ENCODE peak calls at places on chromosomes 3 and 15, in five cellular contexts. One of them, this sample, is unnamed.

GRCh38 chr3:158731938-158732855 is at the start of gene RARRES1:
- DNase-seq in H9: peak; percentile 55
- DNase-seq in mesendoderm: peak; percentile 43
- DNase-seq in mesenchymal stem cell: peak; percentile 75
- DNase-seq in neuronal stem cell: peak; percentile 42
- DNase-seq in this sample: peak; percentile 62

GRCh38 chr3:151837057-151837456 is 23.1 kb downstream of the AADAC start:
- DNase-seq in mesenchymal stem cell: peak; percentile 82
- DNase-seq in H9: peak; percentile 40
- DNase-seq in neuronal stem cell: peak; percentile 27
- DNase-seq in mesendoderm: peak; percentile 98
- DNase-seq in this sample: peak; percentile 89

GRCh38 chr3:126530171-126531050 is 6.5 kb downstream of the CHST13 start:
- DNase-seq in neuronal stem cell: no peak
- DNase-seq in mesendoderm: no peak
- DNase-seq in mesenchymal stem cell: no peak
- DNase-seq in H9: no peak
- DNase-seq in this sample: no peak

GRCh38 chr15:63019539-63020109 is 22.9 kb upstream of the TPM1 start:
- DNase-seq in mesenchymal stem cell: peak; percentile 78
- DNase-seq in neuronal stem cell: no peak
- DNase-seq in mesendoderm: peak; percentile 65
- DNase-seq in H9: peak; percentile 74
- DNase-seq in this sample: peak; percentile 95

GRCh38 chr15:55588818-55589122 is 625 bp upstream of the PYGO1 start:
- DNase-seq in H9: no peak
- DNase-seq in neuronal stem cell: no peak
- DNase-seq in mesenchymal stem cell: no peak
- DNase-seq in mesendoderm: no peak
- DNase-seq in this sample: no peak

GRCh38 chr3:127043041-127043641 is 60.2 kb downstream of the PLXNA1 start:
- DNase-seq in H9: peak; percentile 62
- DNase-seq in mesenchymal stem cell: no peak
- DNase-seq in neuronal stem cell: no peak
- DNase-seq in mesendoderm: peak; percentile 85
- DNase-seq in this sample: no peak

GRCh38 chr15:38169982-38170381 is 82.7 kb upstream of the SPRED1 start:
- DNase-seq in H9: no peak
- DNase-seq in mesenchymal stem cell: peak; percentile 56
- DNase-seq in neuronal stem cell: no peak
- DNase-seq in mesendoderm: no peak
- DNase-seq in this sample: peak; percentile 16

GRCh38 chr3:68996356-68996995 is 17.0 kb downstream of the EOGT start:
- DNase-seq in neuronal stem cell: no peak
- DNase-seq in mesenchymal stem cell: peak; percentile 45
- DNase-seq in mesendoderm: no peak
- DNase-seq in H9: no peak
- DNase-seq in this sample: peak; percentile 84

GRCh38 chr15:40087991-40088928 is 20.4 kb downstream of the BMF start:
- DNase-seq in neuronal stem cell: no peak
- DNase-seq in mesendoderm: no peak
- DNase-seq in mesenchymal stem cell: peak; percentile 89
- DNase-seq in H9: no peak
- DNase-seq in this sample: no peak

GRCh38 chr15:90868261-90868689 is at the start of gene FURIN:
- DNase-seq in neuronal stem cell: no peak
- DNase-seq in mesenchymal stem cell: no peak
- DNase-seq in H9: no peak
- DNase-seq in mesendoderm: no peak
- DNase-seq in this sample: no peak

GRCh38 chr3:58116161-58116955 is 94.4 kb downstream of the DNASE1L3 start:
- DNase-seq in H9: no peak
- DNase-seq in mesenchymal stem cell: no peak
- DNase-seq in mesendoderm: no peak
- DNase-seq in neuronal stem cell: no peak
- DNase-seq in this sample: no peak

GRCh38 chr3:150094150-150094932 is 123.6 kb upstream of the PFN2 start:
- DNase-seq in H9: no peak
- DNase-seq in mesenchymal stem cell: peak; percentile 43
- DNase-seq in neuronal stem cell: no peak
- DNase-seq in mesendoderm: peak; percentile 47
- DNase-seq in this sample: peak; percentile 71

GRCh38 chr3:128426128-128426921 is 40.4 kb downstream of the DNAJB8 start:
- DNase-seq in neuronal stem cell: peak; percentile 60
- DNase-seq in H9: peak; percentile 73
- DNase-seq in mesendoderm: peak; percentile 55
- DNase-seq in mesenchymal stem cell: peak; percentile 21
- DNase-seq in this sample: no peak

GRCh38 chr15:70539912-70540520 is 223.3 kb downstream of the UACA start:
- DNase-seq in mesenchymal stem cell: no peak
- DNase-seq in mesendoderm: peak; percentile 40
- DNase-seq in H9: no peak
- DNase-seq in neuronal stem cell: no peak
- DNase-seq in this sample: no peak

GRCh38 chr3:5190147-5190791 is 2.8 kb downstream of the EDEM1 start:
- DNase-seq in H9: no peak
- DNase-seq in mesendoderm: no peak
- DNase-seq in neuronal stem cell: no peak
- DNase-seq in mesenchymal stem cell: no peak
- DNase-seq in this sample: no peak

GRCh38 chr15:46567968-46568367 is 933.1 kb downstream of the SQOR start:
- DNase-seq in neuronal stem cell: no peak
- DNase-seq in mesendoderm: no peak
- DNase-seq in mesenchymal stem cell: no peak
- DNase-seq in H9: no peak
- DNase-seq in this sample: no peak

GRCh38 chr3:73150369-73150768 is 88.9 kb downstream of the EBLN2 start:
- DNase-seq in mesenchymal stem cell: no peak
- DNase-seq in H9: no peak
- DNase-seq in neuronal stem cell: no peak
- DNase-seq in mesendoderm: no peak
- DNase-seq in this sample: no peak

GRCh38 chr15:80953001-80953952 is 36.3 kb downstream of the MESD start:
- DNase-seq in mesenchymal stem cell: no peak
- DNase-seq in H9: no peak
- DNase-seq in neuronal stem cell: no peak
- DNase-seq in mesendoderm: no peak
- DNase-seq in this sample: peak; percentile 35

GRCh38 chr15:31510003-31510402 is 183.4 kb downstream of the KLF13 start:
- DNase-seq in mesenchymal stem cell: no peak
- DNase-seq in neuronal stem cell: no peak
- DNase-seq in mesendoderm: no peak
- DNase-seq in H9: peak; percentile 28
- DNase-seq in this sample: no peak

GRCh38 chr3:178341636-178342035 is 194.6 kb upstream of the KCNMB2 start:
- DNase-seq in neuronal stem cell: no peak
- DNase-seq in mesenchymal stem cell: no peak
- DNase-seq in mesendoderm: no peak
- DNase-seq in H9: no peak
- DNase-seq in this sample: no peak

GRCh38 chr3:123300572-123300971 is 98.8 kb downstream of the SEC22A start:
- DNase-seq in neuronal stem cell: no peak
- DNase-seq in H9: no peak
- DNase-seq in mesendoderm: no peak
- DNase-seq in mesenchymal stem cell: no peak
- DNase-seq in this sample: no peak

GRCh38 chr3:45056608-45057301 is 30.7 kb downstream of the CLEC3B start:
- DNase-seq in neuronal stem cell: no peak
- DNase-seq in H9: peak; percentile 61
- DNase-seq in mesenchymal stem cell: peak; percentile 46
- DNase-seq in mesendoderm: peak; percentile 93
- DNase-seq in this sample: no peak

GRCh38 chr3:37114251-37115145 is 59.9 kb downstream of the LRRFIP2 start:
- DNase-seq in mesendoderm: no peak
- DNase-seq in mesenchymal stem cell: peak; percentile 87
- DNase-seq in neuronal stem cell: no peak
- DNase-seq in H9: no peak
- DNase-seq in this sample: peak; percentile 95

DNA sequence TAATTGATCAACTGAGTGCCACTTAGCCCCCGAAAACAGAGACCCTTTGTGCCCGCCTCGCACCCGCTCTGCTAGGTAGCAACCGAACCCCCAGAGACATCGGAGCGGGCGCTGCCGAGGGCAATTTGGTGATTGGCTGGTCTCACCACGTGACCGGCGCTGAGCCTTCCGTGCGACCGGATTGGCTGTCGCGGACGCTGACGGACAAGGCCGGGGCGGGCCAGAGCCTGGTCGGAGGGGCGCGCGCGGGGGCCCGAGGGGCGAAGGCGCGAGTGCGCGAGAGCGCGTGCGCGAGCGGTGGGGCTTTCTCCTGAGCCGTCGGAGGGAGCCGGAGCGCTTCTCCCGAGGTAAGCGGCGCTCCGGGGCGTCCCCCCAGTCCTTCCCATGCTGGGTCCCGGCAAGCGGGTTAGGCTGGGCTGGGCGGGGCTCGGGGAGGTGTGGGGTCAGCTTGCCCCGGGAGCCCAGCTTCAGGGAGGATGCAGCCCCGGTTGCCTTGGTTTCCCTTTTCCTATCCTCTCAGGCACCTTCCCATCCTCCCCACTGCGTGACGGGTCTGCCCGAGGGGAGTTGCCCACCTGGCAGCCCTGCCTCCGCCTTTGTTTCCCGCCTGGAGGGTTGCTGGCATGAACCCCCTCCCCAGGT is at the start of gene TMEM108:
- DNase-seq in neuronal stem cell: peak; percentile 87
- DNase-seq in H9: peak; percentile 97
- DNase-seq in mesendoderm: peak; percentile 94
- DNase-seq in mesenchymal stem cell: peak; percentile 34
- DNase-seq in this sample: peak; percentile 58
- H4K8ac ChIP-seq in neuronal stem cell: no peak within 1 kb of the TSS
- H4K8ac ChIP-seq in H9: no peak within 1 kb of the TSS
- H4K8ac ChIP-seq in mesendoderm: no peak within 1 kb of the TSS
- H4K8ac ChIP-seq in mesenchymal stem cell: no peak within 1 kb of the TSS
- H4K8ac ChIP-seq in this sample: peak within 1 kb of the TSS; percentile 50

GRCh38 chr3:53234130-53234840 is 21.5 kb downstream of the TKT start:
- DNase-seq in mesenchymal stem cell: no peak
- DNase-seq in mesendoderm: no peak
- DNase-seq in neuronal stem cell: no peak
- DNase-seq in H9: no peak
- DNase-seq in this sample: no peak

GRCh38 chr3:53238051-53238850 is 17.6 kb downstream of the TKT start:
- DNase-seq in mesenchymal stem cell: peak; percentile 93
- DNase-seq in H9: no peak
- DNase-seq in mesendoderm: no peak
- DNase-seq in neuronal stem cell: no peak
- DNase-seq in this sample: peak; percentile 97

GRCh38 chr3:53234841-53235232 is 21.0 kb downstream of the TKT start:
- DNase-seq in H9: no peak
- DNase-seq in neuronal stem cell: no peak
- DNase-seq in mesendoderm: no peak
- DNase-seq in mesenchymal stem cell: no peak
- DNase-seq in this sample: no peak

GRCh38 chr3:53236112-53236841 is 19.5 kb downstream of the TKT start:
- DNase-seq in neuronal stem cell: no peak
- DNase-seq in H9: peak; percentile 66
- DNase-seq in mesendoderm: peak; percentile 91
- DNase-seq in mesenchymal stem cell: peak; percentile 91
- DNase-seq in this sample: peak; percentile 93

DNA sequence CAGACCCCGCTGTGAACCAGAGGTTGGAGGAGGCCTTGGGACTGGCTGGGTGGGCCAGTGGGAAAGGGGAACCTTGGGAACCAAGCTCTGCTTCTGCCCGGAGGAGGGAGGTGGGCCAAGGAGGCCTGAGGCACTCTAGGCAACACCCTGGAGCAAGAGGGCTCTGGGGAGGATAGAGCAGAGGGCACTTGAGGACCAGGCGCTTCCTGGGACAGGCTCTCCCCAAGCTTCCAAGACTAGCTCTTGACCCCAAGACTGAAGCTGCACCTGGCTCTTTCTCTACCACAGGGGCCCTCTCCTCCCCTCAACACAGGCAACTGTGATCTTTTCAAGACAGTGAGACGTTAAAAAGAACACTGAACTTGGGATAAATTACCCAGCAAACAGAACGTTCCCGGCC is 20.3 kb downstream of the TKT start:
- DNase-seq in mesendoderm: no peak
- DNase-seq in H9: no peak
- DNase-seq in mesenchymal stem cell: no peak
- DNase-seq in neuronal stem cell: no peak
- DNase-seq in this sample: no peak
- H4K8ac ChIP-seq in mesendoderm: no peak overlapping the region
- H4K8ac ChIP-seq in H9: no peak overlapping the region
- H4K8ac ChIP-seq in mesenchymal stem cell: peak overlapping the region; percentile 50
- H4K8ac ChIP-seq in neuronal stem cell: no peak overlapping the region
- H4K8ac ChIP-seq in this sample: peak overlapping the region; percentile 97

DNA sequence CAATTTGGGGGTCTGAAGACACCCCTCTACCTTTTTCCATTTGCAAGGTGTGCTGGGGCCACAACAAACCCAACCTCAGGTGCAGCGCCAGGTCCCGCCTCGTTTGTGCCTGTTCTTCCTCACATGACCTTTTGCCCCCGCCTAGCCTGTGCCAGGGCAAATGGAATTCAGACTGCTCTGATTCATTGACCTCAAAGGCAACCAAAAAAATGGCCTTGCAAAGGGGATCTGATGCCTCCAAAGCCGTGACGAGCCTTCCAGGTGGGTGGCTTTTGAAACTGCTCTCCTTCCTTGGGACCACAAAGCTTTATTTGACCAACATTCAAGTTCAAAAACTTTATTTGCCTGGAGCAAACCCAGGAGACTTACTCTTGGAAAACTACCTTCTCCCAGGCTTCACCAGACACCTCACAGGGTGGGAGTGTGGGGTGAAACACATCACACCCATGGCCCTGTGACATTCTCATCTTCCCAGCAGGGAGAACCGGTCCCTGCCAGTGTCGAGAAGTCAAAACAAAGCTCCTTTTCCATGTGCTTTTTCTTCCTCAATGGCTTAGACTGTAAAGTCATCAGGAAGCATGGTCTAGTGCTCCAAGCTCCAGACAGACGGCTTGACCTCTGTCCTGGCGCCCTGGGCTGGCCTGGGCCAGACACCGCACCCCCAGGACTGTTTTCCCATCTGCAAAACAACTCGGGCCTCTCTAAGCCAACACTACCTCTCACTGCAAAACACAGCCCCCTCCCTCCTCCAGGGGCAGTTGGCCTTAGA is 103.9 kb upstream of the HES1 start:
- DNase-seq in mesenchymal stem cell: no peak
- DNase-seq in H9: no peak
- DNase-seq in neuronal stem cell: no peak
- DNase-seq in mesendoderm: no peak
- DNase-seq in this sample: no peak
- H4K8ac ChIP-seq in mesenchymal stem cell: no peak overlapping the region
- H4K8ac ChIP-seq in H9: no peak overlapping the region
- H4K8ac ChIP-seq in neuronal stem cell: no peak overlapping the region
- H4K8ac ChIP-seq in mesendoderm: no peak overlapping the region
- H4K8ac ChIP-seq in this sample: no peak overlapping the region

GRCh38 chr15:42053914-42054313 is 33.1 kb upstream of the PLA2G4E start:
- DNase-seq in mesenchymal stem cell: no peak
- DNase-seq in mesendoderm: no peak
- DNase-seq in neuronal stem cell: no peak
- DNase-seq in H9: no peak
- DNase-seq in this sample: no peak

GRCh38 chr15:42059661-42060476 is 34.5 kb downstream of the PLA2G4D start:
- DNase-seq in mesendoderm: peak; percentile 69
- DNase-seq in neuronal stem cell: peak; percentile 65
- DNase-seq in mesenchymal stem cell: peak; percentile 48
- DNase-seq in H9: peak; percentile 68
- DNase-seq in this sample: peak; percentile 21

GRCh38 chr15:42058791-42059190 is 35.6 kb downstream of the PLA2G4D start:
- DNase-seq in H9: no peak
- DNase-seq in neuronal stem cell: no peak
- DNase-seq in mesendoderm: no peak
- DNase-seq in mesenchymal stem cell: no peak
- DNase-seq in this sample: no peak

GRCh38 chr15:42057744-42058646 is 36.4 kb downstream of the PLA2G4D start:
- DNase-seq in mesendoderm: no peak
- DNase-seq in H9: no peak
- DNase-seq in mesenchymal stem cell: no peak
- DNase-seq in neuronal stem cell: no peak
- DNase-seq in this sample: no peak

GRCh38 chr15:42056934-42057743 is 36.3 kb upstream of the PLA2G4E start:
- DNase-seq in H9: peak; percentile 95
- DNase-seq in mesenchymal stem cell: peak; percentile 86
- DNase-seq in mesendoderm: peak; percentile 98
- DNase-seq in neuronal stem cell: peak; percentile 69
- DNase-seq in this sample: peak; percentile 62
- H4K8ac ChIP-seq in H9: no peak overlapping the region
- H4K8ac ChIP-seq in mesenchymal stem cell: peak overlapping the region; percentile 12
- H4K8ac ChIP-seq in mesendoderm: no peak overlapping the region
- H4K8ac ChIP-seq in neuronal stem cell: no peak overlapping the region
- H4K8ac ChIP-seq in this sample: no peak overlapping the region

This sample was measured in IMR-90.